ENCODE peak calls at places on chromosomes 1 and 21, in four cellular contexts. B is Peyer's patch; D is CD4-positive, alpha-beta T cell; J is pancreas. C is an unnamed sample. For H3K9me3, the result is how much of the 10 kb centered on the place peaks cover.

GRCh38 chr21:43879348-43880110 is 14.5 kb downstream of the AGPAT3 start:
- DNase-seq in B (no peak), J (peak), D (no peak), C (no peak)

GRCh38 chr1:246329900-246330299 is 177.2 kb downstream of the SMYD3 start:
- DNase-seq in D (no peak), J (no peak), B (no peak), C (no peak)

GRCh38 chr1:53946252-53947171 is at the start of gene LRRC42:
- DNase-seq in B (no peak), J (no peak), D (no peak), C (peak)

GRCh38 chr21:16079830-16080229 is 350.0 kb downstream of the USP25 start:
- DNase-seq in J (no peak), D (no peak), B (no peak), C (no peak)

GRCh38 chr1:55070291-55070690 is 30.9 kb downstream of the PCSK9 start:
- DNase-seq in D (no peak), B (no peak), J (no peak), C (no peak)

GRCh38 chr1:216804107-216804506 is 80.9 kb upstream of the ESRRG start:
- DNase-seq in D (no peak), J (no peak), B (no peak), C (no peak)

GRCh38 chr1:163069142-163069541 is at the start of gene RGS4:
- DNase-seq in B (no peak), D (no peak), J (no peak), C (no peak)

GRCh38 chr1:9595968-9596340 is 7.2 kb downstream of the TMEM201 start:
- DNase-seq in J (no peak), B (no peak), D (no peak), C (no peak)

GRCh38 chr1:47627471-47628370 is 189.9 kb downstream of the FOXD2 start:
- DNase-seq in D (no peak), J (no peak), B (no peak), C (no peak)

GRCh38 chr1:85339089-85339488 is 62.7 kb upstream of the BCL10 start:
- DNase-seq in B (no peak), J (no peak), D (no peak), C (no peak)

GRCh38 chr1:187514110-187514509 is 685.4 kb downstream of the PLA2G4A start:
- DNase-seq in B (no peak), D (no peak), J (no peak), C (no peak)

GRCh38 chr1:211630236-211631081 is 45.0 kb downstream of the NEK2 start:
- DNase-seq in B (no peak), J (no peak), D (no peak), C (no peak)

GRCh38 chr1:230067441-230067870 is 418 bp downstream of the GALNT2 start:
- DNase-seq in J (peak), D (no peak), B (no peak), C (peak)

GRCh38 chr1:16900771-16901170 is 5.0 kb downstream of the RNU1-2 start:
- DNase-seq in J (no peak), B (no peak), D (no peak), C (no peak)

GRCh38 chr21:39529026-39529425 is 77.3 kb downstream of the SH3BGR start:
- DNase-seq in B (no peak), D (no peak), J (no peak), C (no peak)

GRCh38 chr1:29551536-29551935 is 315.2 kb downstream of the PTPRU start:
- DNase-seq in B (no peak), D (no peak), J (no peak), C (no peak)

GRCh38 chr21:42830456-42831455 is 48.6 kb downstream of the WDR4 start:
- DNase-seq in D (no peak), J (no peak), B (peak), C (peak)

GRCh38 chr21:45515241-45516061 is 26.8 kb downstream of the SLC19A1 start:
- DNase-seq in J (peak), D (no peak), B (peak), C (no peak)

GRCh38 chr1:33098371-33098770 is 17.4 kb downstream of the AZIN2 start:
- DNase-seq in J (no peak), D (no peak), B (no peak), C (no peak)

GRCh38 chr1:11174271-11174942 is 14.7 kb upstream of the ANGPTL7 start:
- DNase-seq in D (no peak), B (no peak), J (no peak), C (no peak)

GRCh38 chr1:229171934-229172333 is 99.0 kb upstream of the RAB4A start:
- DNase-seq in D (no peak), B (peak), J (no peak), C (no peak)

GRCh38 chr1:31931241-31932225 is 6.6 kb downstream of the PTP4A2 start:
- DNase-seq in B (no peak), J (no peak), D (no peak), C (no peak)

GRCh38 chr1:204293605-204294365 is 65.9 kb downstream of the PLEKHA6 start:
- DNase-seq in J (no peak), D (no peak), B (no peak), C (no peak)

DNA sequence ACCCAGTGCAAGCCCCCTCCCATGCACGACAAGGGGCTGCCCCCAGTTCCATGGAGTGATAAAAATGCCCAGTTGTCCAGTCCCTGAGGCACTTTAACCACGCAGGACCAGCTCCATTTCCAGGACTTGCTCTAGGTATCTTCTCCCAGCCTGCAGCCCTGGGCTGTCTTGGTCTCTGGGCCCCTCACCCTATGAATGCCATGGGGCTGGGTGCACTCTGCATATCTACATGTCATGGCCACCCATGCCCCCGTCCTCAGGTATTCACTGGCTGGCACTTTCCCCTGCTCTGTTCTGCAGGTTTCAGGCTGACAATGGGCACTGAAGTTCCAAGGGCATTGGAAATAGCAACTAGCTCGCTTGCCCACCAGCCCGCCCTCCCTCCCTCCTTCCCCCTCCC is 19.6 kb upstream of the C1orf174 start:
- DNase-seq in J (no peak), B (peak), D (no peak), C (no peak)
- H3K9me3 ChIP-seq in J (under half), B (under half), D (under half), C (under half)

DNA sequence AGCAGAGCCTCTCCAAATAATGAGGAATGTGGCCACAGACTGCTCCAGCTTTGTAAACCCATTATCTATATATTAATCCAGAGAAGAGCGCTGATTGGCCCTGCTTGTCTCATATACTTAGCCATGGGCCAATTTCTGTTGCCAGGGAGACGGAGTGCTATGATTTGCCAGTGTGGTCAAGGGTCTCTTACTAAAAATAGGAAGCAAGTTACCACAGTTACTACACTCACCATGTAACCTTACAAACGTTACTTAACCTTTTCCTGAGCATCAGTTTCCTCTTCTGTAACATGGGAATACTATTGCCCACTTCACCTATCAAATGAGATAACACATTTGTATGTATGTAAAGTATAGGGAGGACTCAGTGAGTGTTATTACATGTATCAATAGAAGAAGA is 7.7 kb upstream of the S100A2 start:
- DNase-seq in B (no peak), J (no peak), D (no peak), C (no peak)
- H3K27ac ChIP-seq in B (no peak), J (no peak), D (no peak), C (no peak)

GRCh38 chr1:223462047-223462446 is 68.8 kb downstream of the CCDC185 start:
- DNase-seq in D (no peak), B (no peak), J (no peak), C (no peak)
- H3K9me3 ChIP-seq in D (under half), B (under half), J (under half), C (under half)

DNA sequence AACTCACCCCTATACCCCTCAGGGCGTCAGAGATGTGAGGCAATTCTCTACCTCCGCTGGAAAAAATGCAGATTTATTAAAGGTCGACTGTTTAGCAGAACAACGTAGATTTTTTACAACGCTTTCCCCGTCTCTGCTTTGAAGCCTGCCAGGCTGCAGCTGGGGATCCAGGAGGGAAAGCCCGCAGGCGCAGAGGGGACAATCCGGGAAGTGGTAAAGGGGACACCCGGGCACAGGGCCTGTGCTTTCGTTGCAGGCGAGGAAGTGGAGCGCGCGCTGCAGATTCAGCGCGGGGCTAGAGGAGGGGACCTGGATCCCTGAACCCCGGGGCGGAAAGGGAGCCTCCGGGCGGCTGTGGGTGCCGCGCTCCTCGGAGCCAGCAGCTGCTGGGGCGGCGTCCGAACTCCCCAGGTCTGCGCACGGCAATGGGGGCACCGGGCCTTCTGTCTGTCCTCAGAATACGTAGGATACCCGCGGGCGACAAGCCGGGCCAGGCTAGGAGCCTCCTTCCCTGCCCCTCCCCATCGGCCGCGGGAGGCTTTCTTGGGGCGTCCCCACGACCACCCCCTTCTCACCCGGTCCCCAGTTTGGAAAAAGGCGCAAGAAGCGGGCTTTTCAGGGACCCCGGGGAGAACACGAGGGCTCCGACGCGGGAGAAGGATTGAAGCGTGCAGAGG is 5.5 kb downstream of the SIM2 start:
- DNase-seq in J (no peak), B (peak), D (no peak), C (no peak)
- H3K27ac ChIP-seq in J (no peak), B (no peak), D (no peak), C (no peak)

DNA sequence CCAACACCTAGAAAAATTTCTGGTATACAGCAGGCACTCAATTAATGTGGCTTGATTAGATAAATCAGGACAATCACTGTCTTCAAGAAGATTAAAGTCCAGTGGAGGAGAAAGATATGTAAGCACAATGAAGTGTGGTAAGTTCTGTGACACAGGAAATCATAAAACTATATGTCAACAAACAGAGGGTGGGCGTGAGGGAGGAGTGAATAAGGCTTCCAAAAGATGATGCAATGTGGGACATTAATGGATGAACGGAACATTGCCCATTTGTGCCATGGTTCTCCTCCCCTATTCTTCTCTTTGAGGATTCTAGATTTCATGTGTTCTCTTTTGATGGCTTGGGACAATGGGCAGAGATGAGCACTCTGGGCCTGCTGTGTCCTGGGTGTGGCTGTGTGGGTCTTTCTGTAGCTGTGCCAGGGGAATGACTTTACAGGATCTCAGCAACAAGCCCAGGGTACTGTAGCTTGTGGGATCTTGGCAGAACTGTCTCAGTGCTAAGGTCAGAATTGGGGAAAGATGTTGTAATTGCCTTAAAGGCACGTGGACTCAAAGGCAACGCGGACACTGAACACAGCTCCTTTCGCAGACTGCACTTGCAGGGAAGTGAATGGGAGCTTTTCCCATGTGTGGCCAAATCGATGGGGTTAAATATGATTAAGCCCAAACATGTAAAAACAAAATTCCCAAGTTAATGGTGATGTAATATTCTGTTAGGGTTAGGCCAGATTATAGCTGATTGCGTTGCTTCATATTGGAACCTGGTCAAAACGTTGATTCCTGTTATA is 366.9 kb downstream of the TGFB2 start:
- DNase-seq in J (no peak), D (no peak), B (peak), C (no peak)
- H3K9me3 ChIP-seq in J (under half), D (under half), B (under half), C (under half)

GRCh38 chr1:173476664-173477285 is 360 bp upstream of the PRDX6 start:
- DNase-seq in D (peak), J (peak), B (peak), C (peak)

GRCh38 chr1:173473599-173474011 is 3.5 kb upstream of the PRDX6 start:
- DNase-seq in B (no peak), D (no peak), J (no peak), C (no peak)

GRCh38 chr1:173475564-173476196 is 1.5 kb upstream of the PRDX6 start:
- DNase-seq in D (no peak), B (no peak), J (no peak), C (no peak)

GRCh38 chr1:173476197-173476663 is 905 bp upstream of the PRDX6 start:
- DNase-seq in B (no peak), D (no peak), J (no peak), C (no peak)

GRCh38 chr1:173474097-173474779 is 2.9 kb upstream of the PRDX6 start:
- DNase-seq in B (no peak), D (no peak), J (no peak), C (no peak)
- H3K27ac ChIP-seq in B (no peak), D (no peak), J (peak), C (no peak)

GRCh38 chr1:37486680-37487618 is 12.6 kb downstream of the ZC3H12A start:
- DNase-seq in B (peak), D (peak), J (peak), C (peak)
- H3K9me3 ChIP-seq in B (under half), D (under half), J (under half), C (under half)

GRCh38 chr1:225980005-225980404 is 19.1 kb downstream of the SDE2 start:
- DNase-seq in J (no peak), B (no peak), D (no peak), C (no peak)
- H3K27ac ChIP-seq in J (peak), B (no peak), D (no peak), C (no peak)

DNA sequence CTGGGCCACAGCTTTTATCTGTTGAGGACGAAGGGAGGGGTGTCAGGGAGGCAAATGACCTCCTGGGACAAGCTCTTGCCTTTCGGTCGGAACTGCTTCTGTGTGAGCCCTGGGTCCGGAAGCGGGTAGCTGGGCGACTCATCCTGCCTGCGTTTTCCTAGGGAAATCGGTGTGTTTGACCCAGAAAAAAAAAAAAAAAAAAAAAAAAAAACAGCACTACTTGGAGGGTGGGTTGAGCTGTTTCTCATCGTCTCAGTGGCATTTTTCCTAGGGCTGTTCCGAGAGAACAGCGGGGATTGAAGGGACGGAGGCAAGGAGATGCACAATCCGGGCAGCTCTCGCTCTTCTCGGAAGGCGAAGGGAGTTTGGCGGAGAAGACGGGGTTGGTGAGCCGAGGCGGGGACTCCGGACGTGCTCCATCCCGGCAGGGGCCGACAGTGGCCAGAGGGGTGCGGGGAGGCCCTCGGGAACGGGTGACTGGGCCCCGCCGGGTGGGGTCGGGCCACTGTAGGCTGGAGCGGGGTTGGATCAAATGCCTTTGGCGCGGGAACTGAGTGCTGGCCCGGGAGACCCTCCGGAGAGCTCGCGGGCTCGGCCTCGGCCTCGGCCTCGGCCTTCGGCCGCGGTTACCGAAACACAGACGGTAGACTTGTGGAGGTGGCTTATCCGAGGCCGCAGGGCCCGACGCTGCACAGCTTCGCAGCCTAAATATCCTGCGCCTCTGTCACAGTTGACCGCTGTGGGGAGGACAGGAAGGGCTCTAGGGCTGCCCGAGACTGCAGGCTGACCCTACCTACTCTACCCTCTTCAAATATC is 2.4 kb upstream of the BARHL2 start:
- DNase-seq in B (no peak), D (no peak), J (no peak), C (no peak)
- H3K9me3 ChIP-seq in B (under half), D (under half), J (under half), C (under half)

GRCh38 chr1:168473164-168473563 is 70.6 kb downstream of the XCL2 start:
- DNase-seq in J (no peak), B (no peak), D (no peak), C (no peak)

GRCh38 chr1:168469690-168470089 is 74.1 kb downstream of the XCL2 start:
- DNase-seq in J (no peak), D (no peak), B (peak), C (peak)

GRCh38 chr1:168474322-168474721 is 69.5 kb downstream of the XCL2 start:
- DNase-seq in D (no peak), B (no peak), J (no peak), C (no peak)

GRCh38 chr1:168470821-168471473 is 72.8 kb downstream of the XCL2 start:
- DNase-seq in D (no peak), B (no peak), J (no peak), C (no peak)

GRCh38 chr1:168472244-168472643 is 71.6 kb downstream of the XCL2 start:
- DNase-seq in J (no peak), B (no peak), D (no peak), C (no peak)
- H3K27ac ChIP-seq in J (no peak), B (no peak), D (no peak), C (no peak)

C was measured in CD4-positive, CD25-positive, alpha-beta regulatory T cell.